ENCODE peak calls at places on chromosome 2, in eight cellular contexts. E is cardiac fibroblast; U is HCT116; C is endodermal cell; Q is psoas muscle; Z is CD8-positive, alpha-beta T cell; R is upper lobe of right lung; P is HFF-Myc. J is an unnamed sample.

GRCh38 chr2:177147093-177147694 is 65.4 kb upstream of the HNRNPA3 start:
- DNase-seq in P (no peak), C (no peak), Q (no peak), R (no peak), U (no peak), Z (peak), E (peak), J (peak)

GRCh38 chr2:43109261-43109743 is 117.1 kb downstream of the ZFP36L2 start:
- DNase-seq in Z (no peak), U (no peak), Q (no peak), P (no peak), E (peak), R (no peak), C (peak), J (no peak)

GRCh38 chr2:223991611-223992010 is 34.3 kb downstream of the MRPL44 start:
- DNase-seq in U (no peak), E (no peak), C (no peak), R (no peak), Q (no peak), Z (no peak), P (no peak), J (no peak)

GRCh38 chr2:162256621-162257020 is 13.4 kb upstream of the FAP start:
- DNase-seq in P (no peak), E (peak), Z (no peak), C (no peak), R (no peak), Q (no peak), U (no peak), J (no peak)

GRCh38 chr2:232473467-232473890 is 14.2 kb downstream of the ECEL1 start:
- DNase-seq in E (peak), U (no peak), C (peak), Z (no peak), Q (no peak), P (no peak), R (peak), J (no peak)

GRCh38 chr2:66925128-66925527 is 472.0 kb upstream of the ETAA1 start:
- DNase-seq in P (no peak), C (no peak), R (no peak), U (no peak), Z (no peak), E (peak), Q (no peak), J (no peak)

GRCh38 chr2:152477347-152478092 is 142.5 kb downstream of the FMNL2 start:
- DNase-seq in Z (no peak), R (no peak), C (no peak), P (no peak), Q (no peak), E (no peak), U (no peak), J (no peak)

GRCh38 chr2:108315408-108316193 is 26.9 kb downstream of the SULT1C2 start:
- DNase-seq in C (no peak), Q (no peak), U (no peak), E (no peak), P (no peak), Z (no peak), R (no peak), J (no peak)

GRCh38 chr2:55047677-55048299 is 2.5 kb downstream of the RTN4 start:
- DNase-seq in Z (no peak), Q (no peak), U (no peak), E (peak), P (no peak), C (no peak), R (no peak), J (peak)

GRCh38 chr2:54456526-54457325 is 599 bp downstream of the SPTBN1 start:
- DNase-seq in R (peak), U (no peak), C (peak), Z (no peak), E (peak), P (no peak), Q (peak), J (no peak)

GRCh38 chr2:216491757-216492635 is 6.6 kb upstream of the RPL37A start:
- DNase-seq in R (no peak), E (no peak), Q (no peak), Z (no peak), P (no peak), U (no peak), C (no peak), J (peak)

GRCh38 chr2:19351499-19351898 is 6.9 kb downstream of the OSR1 start:
- DNase-seq in Z (no peak), E (no peak), R (no peak), Q (no peak), P (no peak), U (no peak), C (peak), J (no peak)

GRCh38 chr2:169349528-169349927 is 12.8 kb downstream of the LRP2 start:
- DNase-seq in C (no peak), P (no peak), R (no peak), Q (no peak), E (no peak), Z (no peak), U (no peak), J (no peak)

GRCh38 chr2:18799397-18799796 is 210.0 kb upstream of the NT5C1B start:
- DNase-seq in U (no peak), P (no peak), E (no peak), C (no peak), Z (no peak), Q (no peak), R (no peak), J (no peak)

GRCh38 chr2:85593023-85593422 is 2.5 kb upstream of the RNF181 start:
- DNase-seq in Z (no peak), C (no peak), P (no peak), Q (peak), E (no peak), U (no peak), R (no peak), J (no peak)

GRCh38 chr2:104752504-104752903 is 101.4 kb upstream of the POU3F3 start:
- DNase-seq in C (no peak), Q (no peak), U (no peak), P (no peak), Z (no peak), R (no peak), E (no peak), J (no peak)

GRCh38 chr2:204335642-204336041 is 209.6 kb upstream of the PARD3B start:
- DNase-seq in C (no peak), E (no peak), Z (no peak), Q (no peak), R (no peak), U (no peak), P (no peak), J (no peak)

GRCh38 chr2:196482119-196483065 is 157.1 kb upstream of the CCDC150 start:
- DNase-seq in Q (no peak), Z (no peak), C (no peak), P (no peak), E (peak), R (no peak), U (no peak), J (peak)

GRCh38 chr2:219731173-219731572 is 103.7 kb downstream of the SLC4A3 start:
- DNase-seq in C (no peak), Q (no peak), P (no peak), E (no peak), U (no peak), Z (no peak), R (no peak), J (no peak)

GRCh38 chr2:127508621-127509034 is 17.7 kb downstream of the IWS1 start:
- DNase-seq in E (peak), U (peak), C (no peak), R (no peak), Q (peak), P (peak), Z (no peak), J (no peak)

GRCh38 chr2:200604571-200605255 is 18.9 kb downstream of the AOX1 start:
- DNase-seq in E (peak), C (no peak), P (no peak), Q (no peak), R (no peak), U (no peak), Z (no peak), J (no peak)

GRCh38 chr2:176234966-176235365 is 34.3 kb upstream of the MTX2 start:
- DNase-seq in E (no peak), R (no peak), Z (no peak), U (no peak), P (no peak), Q (no peak), C (no peak), J (no peak)

GRCh38 chr2:164910091-164910899 is 45.0 kb downstream of the SLC38A11 start:
- DNase-seq in C (no peak), R (no peak), P (peak), Z (no peak), U (no peak), E (no peak), Q (no peak), J (peak)

GRCh38 chr2:67046568-67046967 is 350.6 kb upstream of the ETAA1 start:
- DNase-seq in U (no peak), E (no peak), Z (no peak), P (no peak), Q (no peak), C (no peak), R (no peak), J (no peak)

DNA sequence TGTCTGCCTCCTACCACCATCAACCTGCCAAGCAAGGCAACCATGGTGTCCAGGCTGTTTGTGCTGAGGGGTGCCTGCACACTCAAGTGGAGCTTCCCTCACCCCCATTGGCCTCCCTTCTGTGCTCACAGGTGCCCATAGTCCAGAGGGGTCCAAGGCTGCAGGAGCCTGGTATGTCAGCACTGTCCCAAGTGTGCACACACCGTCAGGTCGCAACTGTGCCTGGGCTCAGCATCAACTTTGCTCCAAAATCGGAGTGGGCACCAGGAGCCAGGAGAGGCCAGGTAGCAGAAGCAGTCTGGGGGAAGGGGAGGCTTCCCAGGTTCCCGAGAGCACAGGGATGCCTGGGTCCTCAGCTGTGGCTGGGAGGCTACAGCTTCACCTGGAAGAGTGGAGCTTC is 1528.2 kb upstream of the SLC39A10 start:
- DNase-seq in P (no peak), Q (no peak), C (no peak), Z (no peak), R (no peak), E (no peak), U (no peak), J (no peak)
- H3K4me3 ChIP-seq in P (no peak), Q (no peak), C (no peak), Z (no peak), R (no peak), E (no peak), U (no peak), J (no peak)

GRCh38 chr2:16394072-16394985 is 271.3 kb downstream of the CYRIA start:
- DNase-seq in R (no peak), U (no peak), Q (peak), E (no peak), Z (no peak), P (no peak), C (no peak), J (no peak)
- TF ChIP-seq CTCF in R (no peak), U (no peak), Q (no peak), E (no peak), Z (no peak), P (no peak), C (no peak), J (no peak)

GRCh38 chr2:38750011-38750792 is 959 bp downstream of the SRSF7 start:
- DNase-seq in C (no peak), Z (peak), E (peak), R (peak), Q (peak), U (no peak), P (no peak), J (peak)

GRCh38 chr2:38751847-38752410 is 768 bp upstream of the SRSF7 start:
- DNase-seq in Q (no peak), R (no peak), U (no peak), P (no peak), C (no peak), E (no peak), Z (no peak), J (no peak)

GRCh38 chr2:38750793-38751042 is 443 bp downstream of the SRSF7 start:
- DNase-seq in Z (peak), U (no peak), P (no peak), C (peak), Q (peak), E (no peak), R (peak), J (peak)

GRCh38 chr2:38751043-38751846 is at the start of gene SRSF7:
- DNase-seq in Z (peak), C (peak), P (peak), R (peak), E (peak), U (peak), Q (peak), J (peak)

GRCh38 chr2:38754049-38754448 is 2.9 kb upstream of the SRSF7 start:
- DNase-seq in Q (no peak), P (no peak), E (no peak), U (no peak), R (no peak), C (no peak), Z (no peak), J (no peak)
- H3K4me3 ChIP-seq in Q (no peak), P (no peak), E (no peak), U (no peak), R (no peak), C (no peak), Z (no peak), J (peak)

DNA sequence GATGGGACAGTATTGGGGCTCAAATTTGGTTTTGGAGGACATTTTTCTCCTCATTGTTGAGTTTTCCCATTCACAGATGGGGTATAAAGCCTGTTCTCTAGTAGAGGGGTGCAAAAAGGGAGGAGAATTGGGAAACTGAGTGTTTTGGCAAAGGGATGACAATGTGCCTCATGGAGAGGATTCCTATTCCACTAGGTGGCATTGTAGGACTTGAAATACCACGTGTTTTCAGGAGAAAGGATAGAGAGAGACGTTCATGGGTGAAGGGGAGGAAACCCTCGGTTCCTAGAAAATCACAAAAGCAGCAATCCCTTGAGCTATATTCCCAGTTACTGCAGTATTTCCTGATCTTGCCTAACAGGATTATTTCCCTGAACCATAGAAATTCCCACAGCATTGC is 113.7 kb upstream of the SRD5A2 start:
- DNase-seq in R (no peak), E (peak), P (no peak), Z (no peak), U (peak), C (no peak), Q (no peak), J (no peak)
- TF ChIP-seq CTCF in R (no peak), E (peak), P (no peak), Z (no peak), U (peak), C (peak), Q (no peak), J (no peak)

DNA sequence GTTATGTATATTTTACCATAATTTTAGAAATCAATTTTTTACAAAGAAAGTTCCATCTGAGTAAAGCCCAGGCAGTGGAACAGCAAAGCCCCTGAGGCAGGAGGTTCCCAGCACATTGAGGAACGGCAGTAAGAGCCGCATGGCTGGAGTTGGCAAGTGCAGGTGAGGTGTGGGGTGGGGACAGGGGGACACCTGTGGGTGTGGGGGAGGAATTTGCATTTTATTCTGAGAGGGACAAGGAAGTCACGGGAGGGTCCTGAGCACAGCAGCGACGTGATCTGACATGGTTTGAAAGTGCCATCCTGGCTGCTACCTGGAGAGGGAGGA is 16.1 kb upstream of the ADI1 start:
- DNase-seq in Z (no peak), U (no peak), E (no peak), C (peak), P (no peak), Q (no peak), R (no peak), J (no peak)
- H3K4me3 ChIP-seq in Z (no peak), U (peak), E (peak), C (no peak), P (peak), Q (peak), R (peak), J (peak)

GRCh38 chr2:47072018-47072691 is 83.0 kb downstream of the STPG4 start:
- DNase-seq in R (peak), C (no peak), P (no peak), U (no peak), E (peak), Z (no peak), Q (peak), J (no peak)
- TF ChIP-seq CTCF in R (no peak), C (no peak), P (no peak), U (no peak), E (peak), Z (no peak), Q (no peak), J (no peak)

GRCh38 chr2:15671842-15672815 is 80.5 kb downstream of the DDX1 start:
- DNase-seq in E (no peak), U (no peak), Z (no peak), C (no peak), Q (no peak), P (no peak), R (no peak), J (no peak)
- H3K4me3 ChIP-seq in E (no peak), U (no peak), Z (no peak), C (no peak), Q (no peak), P (no peak), R (no peak), J (no peak)

DNA sequence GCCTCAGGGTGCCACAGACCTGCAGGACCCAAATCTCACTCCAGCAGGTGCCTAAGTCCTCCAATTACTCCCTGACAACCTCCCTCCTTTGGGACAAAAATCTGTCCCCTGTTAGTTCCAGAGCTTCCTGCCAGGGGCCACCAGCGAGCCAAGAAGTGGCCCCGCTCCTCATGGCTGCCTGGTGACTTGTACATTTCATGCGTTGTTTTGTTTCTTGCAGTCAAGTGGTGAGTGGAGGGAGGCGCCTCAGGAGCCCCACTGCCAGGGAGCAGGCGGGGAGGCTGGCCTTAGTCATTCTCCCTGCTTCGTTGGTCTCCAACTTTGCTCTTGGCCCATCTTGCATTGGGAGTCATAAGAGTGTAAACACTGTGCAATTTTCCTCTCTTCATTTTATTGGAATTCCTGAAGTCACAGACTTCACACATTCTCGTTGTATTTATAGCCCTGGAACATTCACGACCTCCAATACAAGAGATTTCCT is 81.3 kb downstream of the KCNF1 start:
- DNase-seq in P (no peak), R (peak), C (no peak), Q (no peak), U (no peak), Z (no peak), E (no peak), J (no peak)
- TF ChIP-seq CTCF in P (no peak), R (no peak), C (no peak), Q (no peak), U (peak), Z (no peak), E (no peak), J (no peak)

J was measured in GM12865.